ENCODE peak calls at places on chromosomes 16 and 17, in five cellular contexts. P is activated naive CD8-positive, alpha-beta T cell treated with anti-CD3 and anti-CD28 coated beads, Interleukin-2, amount 50 U/mL, for 24 hours; M is T47D; O is stimulated activated CD4-positive, alpha-beta T cell treated with anti-CD3 and anti-CD28 coated beads, Interleukin-2, amount 100 ng/mL, for 24 hours; Q is HTR-8/SVneo. X is an unnamed sample.

GRCh38 chr17:55674107-55674506 is 48.6 kb downstream of the TMEM100 start:
- DNase-seq in P (no peak), M (no peak), O (no peak), Q (no peak), X (no peak)

GRCh38 chr16:30474684-30475083 is 2.1 kb downstream of the ITGAL start:
- DNase-seq in P (no peak), M (no peak), O (no peak), Q (no peak), X (no peak)

GRCh38 chr17:66964083-66964771 is at the start of gene CACNG4:
- DNase-seq in P (no peak), M (peak; percentile 77), O (peak; percentile 14), Q (no peak), X (no peak)

GRCh38 chr17:50763716-50764450 is 3.4 kb downstream of the ANKRD40CL start:
- DNase-seq in P (no peak), M (no peak), O (no peak), Q (no peak), X (no peak)

GRCh38 chr16:19882186-19882585 is 2.5 kb downstream of the GPRC5B start:
- DNase-seq in P (no peak), M (no peak), O (no peak), Q (no peak), X (no peak)

GRCh38 chr16:89722392-89723278 is 1.3 kb downstream of the ZNF276 start:
- DNase-seq in P (peak; percentile 70), M (no peak), O (peak; percentile 72), Q (no peak), X (peak; percentile 39)

GRCh38 chr17:45021607-45022287 is 29.7 kb downstream of the DCAKD start:
- DNase-seq in P (peak; percentile 78), M (peak; percentile 92), O (peak; percentile 80), Q (no peak), X (peak; percentile 63)

GRCh38 chr17:73269791-73270190 is 8.1 kb upstream of the CPSF4L start:
- DNase-seq in P (no peak), M (no peak), O (no peak), Q (no peak), X (no peak)

GRCh38 chr17:70390059-70390458 is 220.7 kb downstream of the KCNJ2 start:
- DNase-seq in P (no peak), M (no peak), O (no peak), Q (no peak), X (no peak)

GRCh38 chr16:2904922-2905240 is 6.8 kb upstream of the FLYWCH1 start:
- DNase-seq in P (no peak), M (no peak), O (no peak), Q (no peak), X (no peak)